ENCODE peak calls at places on chromosome 7, in seven cellular contexts. O is globus pallidus; B is A549; M is HEK293T; E is HCEC 1CT; G is T-helper 22 cell; R is stimulated activated CD4-positive, alpha-beta T cell treated with anti-CD3 and anti-CD28 coated beads, Interleukin-4, amount 100 ng/mL, for 1 hour. Z is an unnamed sample.

GRCh38 chr7:85554294-85554877 is 367.5 kb upstream of the SEMA3D start:
- DNase-seq in O (peak), B (peak), M (peak), E (peak), G (no peak), R (no peak), Z (no peak)

GRCh38 chr7:47743898-47744612 is 162.1 kb upstream of the TNS3 start:
- DNase-seq in O (no peak), B (no peak), M (no peak), E (no peak), G (no peak), R (no peak), Z (no peak)

GRCh38 chr7:46859963-46860475 is 721.9 kb downstream of the TNS3 start:
- DNase-seq in O (no peak), B (no peak), M (no peak), E (peak), G (no peak), R (no peak), Z (no peak)

GRCh38 chr7:4261038-4261960 is 420.8 kb upstream of the FOXK1 start:
- DNase-seq in O (no peak), B (no peak), M (no peak), E (no peak), G (no peak), R (no peak), Z (no peak)

GRCh38 chr7:22346383-22347107 is 10.4 kb downstream of the RAPGEF5 start:
- DNase-seq in O (no peak), B (no peak), M (no peak), E (no peak), G (no peak), R (no peak), Z (no peak)

GRCh38 chr7:92461027-92462003 is 14.0 kb downstream of the GATAD1 start:
- DNase-seq in O (no peak), B (peak), M (peak), E (peak), G (no peak), R (peak), Z (no peak)

GRCh38 chr7:89103564-89103963 is 308.0 kb upstream of the TEX47 start:
- DNase-seq in O (no peak), B (no peak), M (no peak), E (no peak), G (no peak), R (no peak), Z (no peak)

GRCh38 chr7:135240446-135240845 is 6.8 kb downstream of the STRA8 start:
- DNase-seq in O (peak), B (no peak), M (peak), E (no peak), G (no peak), R (no peak), Z (no peak)

GRCh38 chr7:5420108-5420840 is 3.4 kb downstream of the TNRC18 start:
- DNase-seq in O (peak), B (no peak), M (no peak), E (peak), G (no peak), R (no peak), Z (no peak)

GRCh38 chr7:39810204-39810642 is 139.8 kb upstream of the CDK13 start:
- DNase-seq in O (no peak), B (peak), M (no peak), E (no peak), G (no peak), R (no peak), Z (no peak)

GRCh38 chr7:102916881-102917280 is 4.1 kb downstream of the LRRC17 start:
- DNase-seq in O (no peak), B (no peak), M (no peak), E (peak), G (no peak), R (no peak), Z (no peak)

GRCh38 chr7:51226916-51227535 is 89.6 kb downstream of the COBL start:
- DNase-seq in O (no peak), B (no peak), M (no peak), E (no peak), G (no peak), R (no peak), Z (no peak)

GRCh38 chr7:138745189-138745588 is 44.0 kb upstream of the SVOPL start:
- DNase-seq in O (no peak), B (no peak), M (no peak), E (no peak), G (no peak), R (no peak), Z (no peak)

GRCh38 chr7:37916017-37916672 is 472 bp downstream of the SFRP4 start:
- DNase-seq in O (peak), B (peak), M (no peak), E (no peak), G (no peak), R (no peak), Z (no peak)

GRCh38 chr7:74656421-74656910 is 1.1 kb upstream of the GTF2I start:
- DNase-seq in O (peak), B (peak), M (peak), E (peak), G (peak), R (peak), Z (peak)

GRCh38 chr7:158908552-158908951 is 52.2 kb downstream of the DYNC2I1 start:
- DNase-seq in O (no peak), B (no peak), M (no peak), E (no peak), G (no peak), R (no peak), Z (no peak)

GRCh38 chr7:117631652-117632051 is 151.8 kb downstream of the CFTR start:
- DNase-seq in O (no peak), B (no peak), M (no peak), E (no peak), G (no peak), R (no peak), Z (no peak)

GRCh38 chr7:92763636-92764423 is 72.5 kb downstream of the CDK6 start:
- DNase-seq in O (no peak), B (peak), M (peak), E (peak), G (no peak), R (no peak), Z (no peak)

GRCh38 chr7:146885231-146885630 is 768.6 kb downstream of the CNTNAP2 start:
- DNase-seq in O (no peak), B (no peak), M (no peak), E (no peak), G (no peak), R (no peak), Z (no peak)

GRCh38 chr7:100539436-100540006 is 518 bp downstream of the AGFG2 start:
- DNase-seq in O (no peak), B (no peak), M (no peak), E (no peak), G (no peak), R (peak), Z (no peak)

GRCh38 chr7:91164948-91165845 is 99.0 kb upstream of the FZD1 start:
- DNase-seq in O (no peak), B (no peak), M (no peak), E (peak), G (no peak), R (no peak), Z (no peak)

GRCh38 chr7:152594801-152595200 is 81.1 kb downstream of the XRCC2 start:
- DNase-seq in O (no peak), B (no peak), M (no peak), E (no peak), G (no peak), R (no peak), Z (no peak)